ENCODE peak calls at places on chromosome 1, in four cellular contexts. Z is neural crest cell; W is A549; A is activated naive CD4-positive, alpha-beta T cell. U is an unnamed sample.

GRCh38 chr1:7705048-7705907 is 65.8 kb upstream of the VAMP3 start:
- DNase-seq in Z (no peak), W (no peak), A (peak), U (no peak)

GRCh38 chr1:175268720-175269119 is 76.1 kb upstream of the KIAA0040 start:
- DNase-seq in Z (no peak), W (no peak), A (no peak), U (peak)

GRCh38 chr1:28163496-28164120 is 12.9 kb downstream of the PTAFR start:
- DNase-seq in Z (no peak), W (no peak), A (no peak), U (no peak)

GRCh38 chr1:21927531-21928237 is 9.4 kb downstream of the HSPG2 start:
- DNase-seq in Z (no peak), W (peak), A (no peak), U (peak)

GRCh38 chr1:241972703-241973375 is 15.3 kb downstream of the BECN2 start:
- DNase-seq in Z (peak), W (peak), A (no peak), U (no peak)

GRCh38 chr1:165367375-165367993 is 11.0 kb upstream of the LMX1A start:
- DNase-seq in Z (peak), W (peak), A (peak), U (peak)

GRCh38 chr1:35369922-35370671 is 101.6 kb downstream of the ZMYM4 start:
- DNase-seq in Z (no peak), W (no peak), A (no peak), U (no peak)

GRCh38 chr1:3627515-3628253 is 2.9 kb downstream of the TPRG1L start:
- DNase-seq in Z (no peak), W (no peak), A (no peak), U (no peak)

GRCh38 chr1:235060607-235061470 is 67.8 kb downstream of the TOMM20 start:
- DNase-seq in Z (no peak), W (no peak), A (no peak), U (no peak)

GRCh38 chr1:231684333-231685244 is 58.0 kb downstream of the DISC1 start:
- DNase-seq in Z (no peak), W (no peak), A (no peak), U (no peak)

U was measured in LoVo.